ENCODE peak calls at places on chromosome 4, in five cellular contexts. One of them, this sample, is unnamed.

GRCh38 chr4:112526061-112526460 is 10.1 kb upstream of the NEUROG2 start:
- DNase-seq in testis: no peak
- DNase-seq in esophagus squamous epithelium: no peak
- DNase-seq in naive thymus-derived CD4-positive, alpha-beta T cell: no peak
- DNase-seq in fibroblast of villous mesenchyme: no peak
- DNase-seq in this sample: no peak

GRCh38 chr4:128068927-128069326 is 7.8 kb downstream of the LARP1B start:
- DNase-seq in testis: peak
- DNase-seq in esophagus squamous epithelium: no peak
- DNase-seq in naive thymus-derived CD4-positive, alpha-beta T cell: no peak
- DNase-seq in fibroblast of villous mesenchyme: peak
- DNase-seq in this sample: no peak

GRCh38 chr4:88854481-88854880 is 156.9 kb upstream of the NAP1L5 start:
- DNase-seq in testis: no peak
- DNase-seq in esophagus squamous epithelium: no peak
- DNase-seq in naive thymus-derived CD4-positive, alpha-beta T cell: no peak
- DNase-seq in fibroblast of villous mesenchyme: peak
- DNase-seq in this sample: no peak

GRCh38 chr4:1932736-1933135 is 61.5 kb downstream of the NSD2 start:
- DNase-seq in testis: no peak
- DNase-seq in esophagus squamous epithelium: no peak
- DNase-seq in naive thymus-derived CD4-positive, alpha-beta T cell: no peak
- DNase-seq in fibroblast of villous mesenchyme: no peak
- DNase-seq in this sample: no peak

GRCh38 chr4:81135501-81135900 is 79.5 kb downstream of the PRKG2 start:
- DNase-seq in testis: no peak
- DNase-seq in esophagus squamous epithelium: no peak
- DNase-seq in naive thymus-derived CD4-positive, alpha-beta T cell: no peak
- DNase-seq in fibroblast of villous mesenchyme: peak
- DNase-seq in this sample: no peak

GRCh38 chr4:170591076-170591475 is 501.3 kb upstream of the AADAT start:
- DNase-seq in testis: no peak
- DNase-seq in esophagus squamous epithelium: no peak
- DNase-seq in naive thymus-derived CD4-positive, alpha-beta T cell: no peak
- DNase-seq in fibroblast of villous mesenchyme: no peak
- DNase-seq in this sample: no peak

GRCh38 chr4:38669233-38669632 is 5.2 kb downstream of the KLF3 start:
- DNase-seq in testis: no peak
- DNase-seq in esophagus squamous epithelium: no peak
- DNase-seq in naive thymus-derived CD4-positive, alpha-beta T cell: no peak
- DNase-seq in fibroblast of villous mesenchyme: peak
- DNase-seq in this sample: no peak

GRCh38 chr4:3212391-3213100 is 36.4 kb upstream of the MSANTD1 start:
- DNase-seq in testis: no peak
- DNase-seq in esophagus squamous epithelium: no peak
- DNase-seq in naive thymus-derived CD4-positive, alpha-beta T cell: no peak
- DNase-seq in fibroblast of villous mesenchyme: no peak
- DNase-seq in this sample: no peak

DNA sequence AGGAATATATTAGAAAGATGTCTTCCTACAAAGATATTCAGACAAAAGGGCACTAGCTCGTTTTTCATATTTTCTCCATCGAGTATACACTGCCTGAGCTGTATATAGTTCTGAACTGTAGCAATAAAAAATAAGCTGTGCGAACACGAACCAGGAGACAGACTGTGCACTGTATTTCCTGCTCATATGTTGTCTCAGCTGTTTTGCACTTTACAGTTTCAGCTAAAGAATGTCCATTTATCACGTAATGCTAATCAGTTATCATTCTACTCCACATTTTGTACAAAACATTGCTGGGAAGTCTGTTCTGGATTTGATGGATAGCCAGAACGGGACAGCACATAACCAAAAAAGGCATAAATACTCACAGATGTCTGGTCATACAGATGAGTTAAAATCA is 315.6 kb upstream of the ADGRL3 start:
- DNase-seq in testis: no peak
- DNase-seq in esophagus squamous epithelium: no peak
- DNase-seq in naive thymus-derived CD4-positive, alpha-beta T cell: no peak
- DNase-seq in fibroblast of villous mesenchyme: no peak
- DNase-seq in this sample: no peak
- H3K4me3 ChIP-seq in testis: no peak
- H3K4me3 ChIP-seq in esophagus squamous epithelium: no peak
- H3K4me3 ChIP-seq in naive thymus-derived CD4-positive, alpha-beta T cell: no peak
- H3K4me3 ChIP-seq in fibroblast of villous mesenchyme: no peak
- H3K4me3 ChIP-seq in this sample: no peak

DNA sequence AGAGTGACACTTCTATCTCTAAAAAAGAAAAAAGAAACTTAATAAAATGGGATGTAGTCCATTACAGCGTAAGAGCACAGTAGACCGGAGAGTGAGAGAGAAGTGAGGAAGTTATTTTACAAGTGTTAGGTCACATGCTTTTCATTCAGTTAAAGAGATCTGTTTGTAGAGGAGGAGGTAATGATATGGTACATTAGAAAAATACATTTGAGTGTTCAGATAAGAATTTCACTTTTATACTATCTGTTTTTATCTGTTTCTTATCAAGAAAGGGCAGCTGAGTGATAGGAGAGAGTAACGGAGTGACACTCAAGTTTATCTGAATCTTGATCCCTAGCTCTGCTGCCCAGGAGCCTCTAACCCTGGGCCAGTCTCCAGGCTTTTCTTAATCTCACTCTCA is 38.9 kb downstream of the FNIP2 start:
- DNase-seq in testis: no peak
- DNase-seq in esophagus squamous epithelium: no peak
- DNase-seq in naive thymus-derived CD4-positive, alpha-beta T cell: no peak
- DNase-seq in fibroblast of villous mesenchyme: no peak
- DNase-seq in this sample: no peak
- H3K4me3 ChIP-seq in testis: no peak
- H3K4me3 ChIP-seq in esophagus squamous epithelium: no peak
- H3K4me3 ChIP-seq in naive thymus-derived CD4-positive, alpha-beta T cell: no peak
- H3K4me3 ChIP-seq in fibroblast of villous mesenchyme: no peak
- H3K4me3 ChIP-seq in this sample: no peak

GRCh38 chr4:13544556-13545393 is 467 bp upstream of the NKX3-2 start:
- DNase-seq in testis: peak
- DNase-seq in esophagus squamous epithelium: no peak
- DNase-seq in naive thymus-derived CD4-positive, alpha-beta T cell: peak
- DNase-seq in fibroblast of villous mesenchyme: peak
- DNase-seq in this sample: peak

GRCh38 chr4:13541720-13542576 is 2.4 kb downstream of the NKX3-2 start:
- DNase-seq in testis: peak
- DNase-seq in esophagus squamous epithelium: no peak
- DNase-seq in naive thymus-derived CD4-positive, alpha-beta T cell: no peak
- DNase-seq in fibroblast of villous mesenchyme: no peak
- DNase-seq in this sample: no peak

GRCh38 chr4:13542577-13543042 is 1.7 kb downstream of the NKX3-2 start:
- DNase-seq in testis: no peak
- DNase-seq in esophagus squamous epithelium: no peak
- DNase-seq in naive thymus-derived CD4-positive, alpha-beta T cell: no peak
- DNase-seq in fibroblast of villous mesenchyme: no peak
- DNase-seq in this sample: no peak

GRCh38 chr4:13543648-13544555 is at the start of gene NKX3-2:
- DNase-seq in testis: no peak
- DNase-seq in esophagus squamous epithelium: no peak
- DNase-seq in naive thymus-derived CD4-positive, alpha-beta T cell: no peak
- DNase-seq in fibroblast of villous mesenchyme: no peak
- DNase-seq in this sample: no peak

GRCh38 chr4:13543091-13543581 is 1.2 kb downstream of the NKX3-2 start:
- DNase-seq in testis: no peak
- DNase-seq in esophagus squamous epithelium: no peak
- DNase-seq in naive thymus-derived CD4-positive, alpha-beta T cell: no peak
- DNase-seq in fibroblast of villous mesenchyme: no peak
- DNase-seq in this sample: no peak
- H3K4me3 ChIP-seq in testis: no peak
- H3K4me3 ChIP-seq in esophagus squamous epithelium: no peak
- H3K4me3 ChIP-seq in naive thymus-derived CD4-positive, alpha-beta T cell: no peak
- H3K4me3 ChIP-seq in fibroblast of villous mesenchyme: peak
- H3K4me3 ChIP-seq in this sample: no peak

DNA sequence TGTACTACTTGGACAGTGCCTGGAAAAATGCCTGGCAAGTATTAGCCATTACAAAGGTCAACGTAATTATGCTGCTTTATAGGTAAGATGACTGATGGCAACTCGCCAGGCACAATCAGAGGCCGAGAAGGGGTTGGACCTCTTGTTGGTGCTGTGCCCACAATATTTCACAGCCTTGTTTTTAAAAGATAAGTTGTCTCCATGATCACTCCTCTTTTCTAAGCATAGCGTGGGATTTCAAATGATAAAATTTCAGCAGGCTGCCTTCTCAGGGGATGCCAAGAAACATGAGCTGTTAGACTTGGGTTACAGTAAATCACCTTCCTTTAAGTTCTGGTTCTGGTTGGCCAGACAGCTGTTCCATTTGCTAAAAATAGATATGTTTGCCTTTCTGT is 26.9 kb downstream of the HOPX start:
- DNase-seq in testis: peak
- DNase-seq in esophagus squamous epithelium: no peak
- DNase-seq in naive thymus-derived CD4-positive, alpha-beta T cell: no peak
- DNase-seq in fibroblast of villous mesenchyme: no peak
- DNase-seq in this sample: no peak
- H3K4me3 ChIP-seq in testis: no peak
- H3K4me3 ChIP-seq in esophagus squamous epithelium: peak
- H3K4me3 ChIP-seq in naive thymus-derived CD4-positive, alpha-beta T cell: peak
- H3K4me3 ChIP-seq in fibroblast of villous mesenchyme: peak
- H3K4me3 ChIP-seq in this sample: no peak

DNA sequence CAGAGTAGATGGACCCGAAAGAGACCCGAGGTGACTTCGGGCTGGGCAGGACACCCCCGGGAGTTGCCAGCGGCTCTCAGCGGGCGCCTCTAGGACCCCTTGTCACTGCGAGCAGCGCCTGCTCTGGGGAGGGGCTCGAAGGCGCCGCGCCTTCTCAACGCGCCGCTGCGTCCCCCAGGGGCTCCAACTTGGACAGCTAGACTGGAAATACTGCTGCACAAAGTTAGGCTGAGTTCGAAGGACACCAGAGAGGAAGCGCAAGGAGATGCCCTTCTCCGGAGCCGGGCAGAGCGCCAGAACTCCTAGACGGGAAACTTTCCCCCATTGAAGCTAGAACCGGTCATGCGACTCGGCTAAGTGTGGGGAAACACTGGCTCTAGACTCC is 493 bp upstream of the KCNIP4 start:
- DNase-seq in testis: peak
- DNase-seq in esophagus squamous epithelium: no peak
- DNase-seq in naive thymus-derived CD4-positive, alpha-beta T cell: no peak
- DNase-seq in fibroblast of villous mesenchyme: peak
- DNase-seq in this sample: peak
- H3K4me3 ChIP-seq in testis: peak
- H3K4me3 ChIP-seq in esophagus squamous epithelium: peak
- H3K4me3 ChIP-seq in naive thymus-derived CD4-positive, alpha-beta T cell: no peak
- H3K4me3 ChIP-seq in fibroblast of villous mesenchyme: peak
- H3K4me3 ChIP-seq in this sample: no peak

GRCh38 chr4:8856835-8857590 is 14.6 kb downstream of the HMX1 start:
- DNase-seq in testis: no peak
- DNase-seq in esophagus squamous epithelium: no peak
- DNase-seq in naive thymus-derived CD4-positive, alpha-beta T cell: no peak
- DNase-seq in fibroblast of villous mesenchyme: no peak
- DNase-seq in this sample: no peak
- H3K4me3 ChIP-seq in testis: peak
- H3K4me3 ChIP-seq in esophagus squamous epithelium: peak
- H3K4me3 ChIP-seq in naive thymus-derived CD4-positive, alpha-beta T cell: no peak
- H3K4me3 ChIP-seq in fibroblast of villous mesenchyme: no peak
- H3K4me3 ChIP-seq in this sample: no peak

DNA sequence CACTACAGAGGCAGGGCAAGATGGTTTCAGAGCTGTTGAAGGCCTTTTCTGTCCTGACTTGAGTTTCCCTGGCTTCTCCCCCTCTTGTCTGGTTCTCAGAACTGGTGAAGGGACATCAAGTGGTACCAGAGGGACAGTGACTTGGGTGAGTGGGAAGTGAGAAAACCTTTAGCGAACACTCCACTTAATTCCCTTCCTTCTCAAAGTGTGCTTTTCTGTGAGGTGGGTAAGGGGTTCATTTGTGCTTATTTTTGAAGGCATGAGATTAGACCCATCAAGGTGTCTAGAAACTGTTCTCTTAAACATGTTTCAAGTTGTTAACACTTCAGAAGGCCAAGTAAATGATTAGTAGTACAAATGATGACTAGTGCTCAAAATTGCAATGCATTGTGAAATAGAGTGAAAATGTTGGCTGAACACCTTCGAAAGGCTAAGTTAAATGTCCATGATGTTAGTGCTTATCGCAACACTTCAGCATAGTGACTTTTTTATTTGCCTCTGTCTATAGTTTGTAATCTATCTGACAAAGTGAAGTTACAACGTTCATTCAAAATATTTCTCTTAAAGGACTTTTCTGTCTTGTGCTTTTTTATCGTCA is 2.8 kb downstream of the AREG start:
- DNase-seq in testis: no peak
- DNase-seq in esophagus squamous epithelium: no peak
- DNase-seq in naive thymus-derived CD4-positive, alpha-beta T cell: no peak
- DNase-seq in fibroblast of villous mesenchyme: no peak
- DNase-seq in this sample: no peak
- H3K4me3 ChIP-seq in testis: no peak
- H3K4me3 ChIP-seq in esophagus squamous epithelium: peak
- H3K4me3 ChIP-seq in naive thymus-derived CD4-positive, alpha-beta T cell: no peak
- H3K4me3 ChIP-seq in fibroblast of villous mesenchyme: peak
- H3K4me3 ChIP-seq in this sample: no peak

GRCh38 chr4:177511611-177512010 is 69.4 kb upstream of the AGA start:
- DNase-seq in testis: no peak
- DNase-seq in esophagus squamous epithelium: no peak
- DNase-seq in naive thymus-derived CD4-positive, alpha-beta T cell: no peak
- DNase-seq in fibroblast of villous mesenchyme: no peak
- DNase-seq in this sample: no peak

GRCh38 chr4:177508662-177509061 is 66.4 kb upstream of the AGA start:
- DNase-seq in testis: no peak
- DNase-seq in esophagus squamous epithelium: no peak
- DNase-seq in naive thymus-derived CD4-positive, alpha-beta T cell: no peak
- DNase-seq in fibroblast of villous mesenchyme: no peak
- DNase-seq in this sample: no peak

GRCh38 chr4:177505171-177505615 is 63.0 kb upstream of the AGA start:
- DNase-seq in testis: no peak
- DNase-seq in esophagus squamous epithelium: no peak
- DNase-seq in naive thymus-derived CD4-positive, alpha-beta T cell: no peak
- DNase-seq in fibroblast of villous mesenchyme: no peak
- DNase-seq in this sample: no peak

GRCh38 chr4:177512646-177513045 is 70.4 kb upstream of the AGA start:
- DNase-seq in testis: no peak
- DNase-seq in esophagus squamous epithelium: no peak
- DNase-seq in naive thymus-derived CD4-positive, alpha-beta T cell: no peak
- DNase-seq in fibroblast of villous mesenchyme: no peak
- DNase-seq in this sample: no peak

DNA sequence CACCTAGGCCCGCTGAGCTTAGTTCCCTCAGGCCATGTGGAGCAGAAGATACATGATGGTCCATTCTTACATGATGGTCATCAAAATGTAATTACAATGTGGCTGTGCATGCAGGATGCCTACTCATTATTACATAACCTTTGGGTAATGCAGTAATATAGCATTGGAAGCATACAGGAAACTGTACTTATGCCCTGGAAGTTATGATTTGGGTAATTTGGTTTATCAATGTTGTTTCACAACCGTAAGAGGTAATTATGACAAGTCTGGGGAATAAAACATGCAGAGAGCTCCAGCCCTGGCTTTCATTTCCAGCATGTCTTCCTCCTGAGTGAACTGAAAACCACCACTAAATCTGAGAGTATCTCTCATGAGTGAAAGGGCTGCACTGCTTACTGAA is 67.1 kb upstream of the AGA start:
- DNase-seq in testis: no peak
- DNase-seq in esophagus squamous epithelium: no peak
- DNase-seq in naive thymus-derived CD4-positive, alpha-beta T cell: no peak
- DNase-seq in fibroblast of villous mesenchyme: no peak
- DNase-seq in this sample: no peak
- H3K4me3 ChIP-seq in testis: no peak
- H3K4me3 ChIP-seq in esophagus squamous epithelium: no peak
- H3K4me3 ChIP-seq in naive thymus-derived CD4-positive, alpha-beta T cell: no peak
- H3K4me3 ChIP-seq in fibroblast of villous mesenchyme: no peak
- H3K4me3 ChIP-seq in this sample: no peak